ENCODE peak calls at places on chromosomes 7 and 10, in ten cellular contexts. R is transverse colon, J is epithelial cell of prostate, L is HT-29, V is NCI-H510A treated with DMSO at 0.1 percent for 48 hours, U is bronchial epithelial cell, H is NCI-H1092, Z is ELR, M is A549, A is HAP-1. E is an unnamed sample.
A peak's percentile ranks its signal among the peaks of the same experiment; 100 is the strongest.

GRCh38 chr7:121755818-121756501 is 117.0 kb upstream of the PTPRZ1 start:
- DNase-seq in R (no peak), L (peak; percentile 15), H (no peak), A (no peak), M (no peak), V (no peak), U (no peak), Z (no peak), J (no peak), E (no peak)

GRCh38 chr10:43795639-43796038 is 147.0 kb upstream of the ZNF32 start:
- DNase-seq in L (no peak), Z (no peak), A (no peak), U (no peak), H (no peak), R (no peak), J (no peak), M (no peak), V (no peak), E (no peak)

GRCh38 chr7:3835102-3835501 is 534.0 kb downstream of the SDK1 start:
- DNase-seq in Z (peak; percentile 51), H (no peak), J (peak; percentile 5), A (no peak), M (no peak), R (peak; percentile 57), L (no peak), V (no peak), U (peak; percentile 21), E (no peak)

GRCh38 chr7:32591938-32592337 is 96.6 kb downstream of the AVL9 start:
- DNase-seq in Z (no peak), J (no peak), M (no peak), H (no peak), R (no peak), U (no peak), V (no peak), L (no peak), A (no peak), E (no peak)

GRCh38 chr7:68529221-68529620 is 1069.1 kb upstream of the AUTS2 start:
- DNase-seq in U (no peak), R (no peak), H (no peak), L (no peak), A (no peak), J (no peak), V (no peak), Z (no peak), M (no peak), E (no peak)

GRCh38 chr10:86711957-86712708 is 43.8 kb downstream of the LDB3 start:
- DNase-seq in U (peak; percentile 4), Z (no peak), R (no peak), M (peak; percentile 76), H (no peak), A (peak; percentile 58), L (peak; percentile 37), V (peak; percentile 56), J (no peak), E (peak; percentile 16)

GRCh38 chr7:26365077-26365896 is 73.6 kb downstream of the SNX10 start:
- DNase-seq in U (peak; percentile 68), L (peak; percentile 84), H (peak; percentile 72), A (peak; percentile 70), V (peak; percentile 93), J (peak; percentile 18), R (peak; percentile 57), M (peak; percentile 19), Z (peak; percentile 76), E (peak; percentile 90)

GRCh38 chr10:57142925-57143576 is 782.0 kb upstream of the ZWINT start:
- DNase-seq in U (no peak), Z (no peak), V (no peak), L (no peak), A (peak; percentile 40), J (no peak), H (no peak), M (no peak), R (no peak), E (no peak)

GRCh38 chr10:21907436-21907835 is 96.1 kb downstream of the DNAJC1 start:
- DNase-seq in U (no peak), M (no peak), A (no peak), V (no peak), J (no peak), H (no peak), Z (no peak), R (no peak), L (no peak), E (no peak)

GRCh38 chr7:140218656-140219055 is 41.9 kb upstream of the KDM7A start:
- DNase-seq in L (no peak), M (no peak), H (no peak), Z (no peak), R (no peak), A (no peak), J (no peak), U (no peak), V (no peak), E (no peak)

GRCh38 chr7:2247141-2247985 is 5.3 kb downstream of the NUDT1 start:
- DNase-seq in U (no peak), V (peak; percentile 15), R (no peak), Z (peak; percentile 49), L (no peak), A (peak; percentile 69), H (no peak), J (no peak), M (peak; percentile 66), E (no peak)

GRCh38 chr7:149422914-149423285 is 38.0 kb downstream of the ZNF777 start:
- DNase-seq in L (no peak), A (no peak), U (no peak), J (no peak), R (peak; percentile 37), M (no peak), Z (no peak), H (no peak), V (no peak), E (no peak)

GRCh38 chr7:27170936-27171635 is 3.0 kb downstream of the HOXA10 start:
- DNase-seq in V (peak; percentile 76), U (no peak), H (no peak), J (no peak), Z (peak; percentile 86), L (peak; percentile 71), M (no peak), A (peak; percentile 72), R (peak; percentile 47), E (peak; percentile 58)

GRCh38 chr10:88987243-88987726 is 3.3 kb upstream of the FAS start:
- DNase-seq in H (no peak), M (no peak), R (no peak), U (no peak), J (no peak), Z (no peak), A (no peak), L (no peak), V (no peak), E (no peak)

GRCh38 chr10:69786791-69787190 is 14.9 kb upstream of the COL13A1 start:
- DNase-seq in A (no peak), R (no peak), U (peak; percentile 53), Z (peak; percentile 71), M (no peak), V (peak; percentile 6), H (no peak), L (peak; percentile 27), J (no peak), E (no peak)

GRCh38 chr10:94218496-94219183 is 144.1 kb downstream of the NOC3L start:
- DNase-seq in J (no peak), V (no peak), Z (no peak), M (no peak), U (no peak), R (no peak), H (no peak), A (no peak), L (no peak), E (no peak)

GRCh38 chr10:23053036-23053435 is 42.3 kb upstream of the MSRB2 start:
- DNase-seq in Z (no peak), V (no peak), M (no peak), A (peak; percentile 50), R (no peak), H (no peak), L (no peak), U (peak; percentile 81), J (peak; percentile 39), E (no peak)

GRCh38 chr10:70528726-70529362 is 50.3 kb downstream of the PALD1 start:
- DNase-seq in H (no peak), L (peak; percentile 45), A (peak; percentile 58), V (peak; percentile 56), J (no peak), R (no peak), U (peak; percentile 73), Z (peak; percentile 78), M (peak; percentile 67), E (peak; percentile 36)

GRCh38 chr7:80294321-80294720 is 159.7 kb downstream of the GNAI1 start:
- DNase-seq in M (no peak), U (peak; percentile 52), V (no peak), Z (peak; percentile 37), J (no peak), R (no peak), H (no peak), A (no peak), L (no peak), E (no peak)

GRCh38 chr10:129800-130199 is 5.5 kb upstream of the ZMYND11 start:
- DNase-seq in U (no peak), M (no peak), J (no peak), V (no peak), L (no peak), H (no peak), A (no peak), R (no peak), Z (no peak), E (no peak)

GRCh38 chr10:93336110-93336509 is 146.0 kb downstream of the MYOF start:
- DNase-seq in A (no peak), H (no peak), V (no peak), Z (no peak), M (no peak), L (no peak), J (no peak), R (no peak), U (peak; percentile 20), E (no peak)

GRCh38 chr7:55309040-55309991 is 55.8 kb upstream of the LANCL2 start:
- DNase-seq in H (no peak), M (no peak), J (no peak), V (no peak), R (peak; percentile 11), A (no peak), Z (no peak), L (no peak), U (no peak), E (no peak)

GRCh38 chr10:117132751-117133231 is 5.3 kb downstream of the VAX1 start:
- DNase-seq in A (no peak), R (no peak), L (no peak), V (no peak), U (no peak), H (no peak), Z (no peak), J (no peak), M (no peak), E (no peak)

GRCh38 chr10:132906836-132907235 is 35.5 kb downstream of the CFAP46 start:
- DNase-seq in L (no peak), A (no peak), U (no peak), M (no peak), H (no peak), V (no peak), R (no peak), J (no peak), Z (no peak), E (no peak)

E was measured in SW480.